ENCODE peak calls at places on chromosome 19, in six cellular contexts. A is AG04450, M is upper lobe of right lung, D is body of pancreas, C is psoas muscle, U is GM23338. Y is an unnamed sample.

GRCh38 chr19:480016-480855 is 16.1 kb upstream of the MADCAM1 start:
- DNase-seq in A (no peak), M (peak), D (peak), C (peak), U (peak), Y (no peak)

GRCh38 chr19:10911579-10912363 is 16.7 kb downstream of the YIPF2 start:
- DNase-seq in A (no peak), M (no peak), D (no peak), C (no peak), U (no peak), Y (no peak)

GRCh38 chr19:1647664-1648155 is 4.7 kb downstream of the TCF3 start:
- DNase-seq in A (no peak), M (no peak), D (no peak), C (no peak), U (no peak), Y (no peak)

GRCh38 chr19:12840091-12841079 is 2.1 kb downstream of the MAST1 start:
- DNase-seq in A (no peak), M (peak), D (peak), C (peak), U (peak), Y (peak)

GRCh38 chr19:48319647-48320537 is 5.5 kb upstream of the EMP3 start:
- DNase-seq in A (no peak), M (peak), D (peak), C (peak), U (peak), Y (peak)

GRCh38 chr19:33487901-33488817 is 33.4 kb downstream of the PEPD start:
- DNase-seq in A (no peak), M (peak), D (no peak), C (no peak), U (no peak), Y (no peak)

GRCh38 chr19:15455996-15456395 is 6.2 kb upstream of the WIZ start:
- DNase-seq in A (no peak), M (no peak), D (no peak), C (no peak), U (no peak), Y (no peak)

GRCh38 chr19:15623711-15624318 is 8.8 kb downstream of the CYP4F8 start:
- DNase-seq in A (no peak), M (no peak), D (no peak), C (no peak), U (peak), Y (no peak)

GRCh38 chr19:47499371-47499770 is 15.4 kb upstream of the KPTN start:
- DNase-seq in A (no peak), M (no peak), D (no peak), C (peak), U (no peak), Y (no peak)

GRCh38 chr19:17091758-17092333 is 16.3 kb downstream of the MYO9B start:
- DNase-seq in A (no peak), M (peak), D (peak), C (peak), U (no peak), Y (no peak)
- H3K27ac ChIP-seq in A (no peak), M (peak), D (no peak), C (no peak), U (no peak), Y (no peak)

DNA sequence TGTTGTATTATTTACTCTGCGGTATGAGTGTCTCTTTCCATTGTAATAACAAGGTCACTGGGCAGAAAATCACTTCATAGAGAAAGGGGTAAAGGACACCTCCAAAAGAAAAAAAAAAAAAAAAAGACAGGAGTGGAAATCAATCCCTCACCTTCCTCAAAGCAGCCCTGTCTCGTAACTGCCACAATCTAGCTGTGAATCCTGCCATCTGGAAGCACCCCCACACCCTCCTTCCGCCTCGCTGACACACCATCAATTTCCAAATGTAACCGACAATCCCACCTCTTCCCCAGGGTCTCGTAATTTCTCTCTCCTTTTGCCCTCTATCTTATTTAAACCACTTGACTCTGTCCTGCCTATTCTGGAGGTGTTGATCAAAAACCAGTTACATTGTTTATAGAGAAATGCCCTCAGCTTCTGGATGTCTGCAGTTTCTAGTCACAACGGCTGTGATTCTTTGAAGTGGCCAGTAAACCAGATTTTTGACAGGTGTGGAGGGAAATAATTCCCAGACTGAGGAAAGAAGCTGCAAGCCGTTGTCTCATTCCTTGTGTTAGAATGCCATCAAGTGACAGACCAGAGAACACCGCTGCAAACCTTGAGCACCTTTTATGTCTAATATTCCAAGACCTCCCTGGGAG is 9.1 kb upstream of the POP4 start:
- DNase-seq in A (peak), M (no peak), D (no peak), C (no peak), U (peak), Y (no peak)
- TF ChIP-seq CTCF in A (peak), M (no peak), D (no peak), C (no peak), U (peak), Y (no peak)

GRCh38 chr19:13880059-13880672 is 3.2 kb downstream of the NANOS3 start:
- DNase-seq in A (peak), M (peak), D (peak), C (peak), U (peak), Y (peak)
- H3K27ac ChIP-seq in A (peak), M (peak), D (peak), C (peak), U (peak), Y (peak)

DNA sequence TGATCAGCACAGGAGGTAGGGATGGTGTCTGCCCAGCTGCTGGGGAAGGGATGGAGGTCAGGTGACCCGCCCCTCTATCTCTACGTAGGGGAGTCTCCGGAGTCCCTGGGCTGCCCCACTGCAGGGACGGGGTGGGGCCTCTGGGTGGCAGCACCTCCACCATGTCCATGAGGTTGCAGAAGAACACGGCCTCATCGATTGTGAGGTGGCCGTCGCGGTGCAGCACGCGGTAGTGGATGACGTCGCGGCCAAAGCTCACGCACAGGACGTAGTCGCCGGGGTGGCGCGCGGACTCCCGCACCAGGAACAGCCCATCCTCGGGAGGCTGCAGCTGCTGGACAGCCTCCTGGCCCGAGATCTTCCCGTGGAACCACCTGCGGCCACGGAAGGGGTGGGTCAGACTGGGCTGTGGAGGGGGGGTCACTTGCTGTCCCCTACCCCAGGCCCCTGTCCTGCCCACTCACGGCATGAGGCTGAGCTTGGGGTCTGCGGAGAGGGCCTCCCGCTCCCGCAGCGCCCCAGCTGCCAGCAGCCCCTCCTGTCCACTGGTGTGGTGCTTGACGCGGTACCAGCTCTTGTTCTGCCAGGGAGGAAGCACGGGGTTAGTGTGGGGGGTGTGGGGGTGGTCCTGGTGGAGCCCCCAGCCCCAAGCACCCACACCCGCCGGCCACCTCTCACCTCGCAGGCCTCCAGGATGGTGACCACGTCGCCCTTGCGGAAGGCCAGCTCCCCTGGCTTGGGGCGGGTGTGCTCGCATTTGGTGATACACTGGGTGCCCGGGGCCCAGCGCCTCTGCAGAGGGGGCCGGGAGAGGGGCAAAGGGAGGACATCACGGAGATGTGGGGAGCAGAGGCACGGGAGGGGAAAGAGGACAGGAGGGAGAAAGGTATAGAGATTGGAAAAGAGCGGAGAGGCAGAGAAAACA is 2.3 kb downstream of the MATK start:
- DNase-seq in A (no peak), M (peak), D (no peak), C (no peak), U (peak), Y (peak)
- TF ChIP-seq CTCF in A (no peak), M (peak), D (no peak), C (no peak), U (peak), Y (no peak)

DNA sequence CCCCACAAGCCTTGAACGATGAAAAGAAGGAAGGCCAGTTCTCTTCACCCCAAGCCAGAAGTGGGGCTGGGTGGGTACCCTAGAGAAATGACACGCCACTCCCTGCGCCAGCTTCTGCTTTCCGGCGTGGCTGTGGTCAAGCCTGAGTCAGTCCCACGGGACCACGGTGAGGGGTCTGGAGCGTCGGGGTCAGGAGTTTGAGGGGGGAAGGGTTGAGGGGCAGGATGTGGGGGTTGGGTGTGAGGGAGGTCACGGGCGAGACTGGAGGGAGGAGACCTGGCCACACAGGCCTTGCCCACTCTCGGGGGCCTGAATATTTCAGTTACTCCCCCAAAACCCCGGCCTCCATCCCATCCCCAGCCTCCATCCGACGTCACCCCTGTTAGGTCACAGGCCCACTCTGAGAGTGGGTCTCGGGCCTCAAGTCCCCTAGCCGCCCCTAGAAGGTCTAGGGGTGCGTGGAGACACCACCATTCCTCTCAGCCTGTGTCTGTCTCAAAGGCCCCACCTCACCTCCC is 500 bp upstream of the IFI30 start:
- DNase-seq in A (no peak), M (peak), D (no peak), C (peak), U (no peak), Y (no peak)
- H3K27ac ChIP-seq in A (no peak), M (peak), D (peak), C (peak), U (no peak), Y (peak)

DNA sequence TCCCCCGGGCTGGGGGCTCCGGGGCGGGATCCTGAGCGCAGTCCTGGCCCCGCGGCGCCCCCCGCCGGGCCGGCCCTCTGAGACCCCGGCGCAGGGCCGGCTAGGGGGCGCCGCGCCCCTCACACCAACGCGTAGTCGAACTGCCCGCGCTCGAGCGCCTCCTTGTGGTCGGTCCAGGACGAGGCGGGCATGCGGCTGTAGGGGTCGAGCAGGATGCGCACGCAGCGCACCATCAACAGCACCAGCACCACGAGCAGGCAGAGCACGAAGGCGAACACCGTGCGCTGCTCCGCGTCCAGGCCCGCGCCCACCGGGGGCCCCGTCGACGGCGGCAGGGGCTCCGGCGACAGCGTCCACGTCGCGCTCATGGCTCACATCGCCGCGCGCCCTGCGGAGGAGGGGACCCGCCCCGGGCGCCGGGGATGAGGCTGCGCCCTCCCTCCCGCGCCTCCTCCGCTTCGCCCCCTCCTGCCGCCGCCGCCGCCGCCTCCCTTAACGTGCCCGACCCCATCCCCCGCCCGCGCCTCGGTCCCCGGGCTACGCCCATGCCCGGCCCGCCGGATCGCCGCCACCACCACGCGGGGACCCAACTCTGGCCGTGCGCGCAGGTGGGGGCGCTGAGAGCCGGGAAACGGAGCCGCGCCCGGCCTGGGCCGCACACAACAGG is 631 bp downstream of the CTXN1 start:
- DNase-seq in A (no peak), M (peak), D (peak), C (peak), U (peak), Y (peak)
- TF ChIP-seq CTCF in A (peak), M (peak), D (peak), C (peak), U (peak), Y (peak)

Y was measured in RWPE1.